ENCODE peak calls at places on chromosomes 2 and 18, in four cellular contexts. One of them, this sample, is unnamed.

GRCh38 chr18:750456-750855 is 38.0 kb upstream of the ENOSF1 start:
- DNase-seq in lower lobe of right lung: no peak
- DNase-seq in Peyer's patch: no peak
- DNase-seq in heart right ventricle: no peak
- DNase-seq in this sample: no peak

GRCh38 chr2:241597561-241597960 is 39.0 kb downstream of the BOK start:
- DNase-seq in Peyer's patch: no peak
- DNase-seq in lower lobe of right lung: no peak
- DNase-seq in heart right ventricle: no peak
- DNase-seq in this sample: no peak

GRCh38 chr2:205681836-205682238 is 464 bp upstream of the NRP2 start:
- DNase-seq in lower lobe of right lung: no peak
- DNase-seq in Peyer's patch: peak
- DNase-seq in heart right ventricle: no peak
- DNase-seq in this sample: peak

GRCh38 chr2:113848758-113849460 is 41.0 kb upstream of the ACTR3 start:
- DNase-seq in heart right ventricle: no peak
- DNase-seq in lower lobe of right lung: no peak
- DNase-seq in Peyer's patch: no peak
- DNase-seq in this sample: no peak

GRCh38 chr18:22180722-22181121 is 11.3 kb downstream of the GATA6 start:
- DNase-seq in Peyer's patch: no peak
- DNase-seq in heart right ventricle: no peak
- DNase-seq in lower lobe of right lung: no peak
- DNase-seq in this sample: no peak

GRCh38 chr2:200509227-200509607 is 651 bp downstream of the KCTD18 start:
- DNase-seq in lower lobe of right lung: no peak
- DNase-seq in Peyer's patch: no peak
- DNase-seq in heart right ventricle: peak
- DNase-seq in this sample: peak

GRCh38 chr2:14543284-14543683 is 89.2 kb upstream of the LRATD1 start:
- DNase-seq in Peyer's patch: no peak
- DNase-seq in lower lobe of right lung: no peak
- DNase-seq in heart right ventricle: no peak
- DNase-seq in this sample: no peak

GRCh38 chr18:49161627-49162026 is 210.9 kb upstream of the SMAD7 start:
- DNase-seq in lower lobe of right lung: no peak
- DNase-seq in heart right ventricle: no peak
- DNase-seq in Peyer's patch: no peak
- DNase-seq in this sample: peak

GRCh38 chr2:10043906-10044601 is 704 bp downstream of the KLF11 start:
- DNase-seq in Peyer's patch: peak
- DNase-seq in lower lobe of right lung: peak
- DNase-seq in heart right ventricle: peak
- DNase-seq in this sample: peak

GRCh38 chr18:76558881-76559667 is 64.0 kb upstream of the ZNF516 start:
- DNase-seq in heart right ventricle: no peak
- DNase-seq in lower lobe of right lung: no peak
- DNase-seq in Peyer's patch: no peak
- DNase-seq in this sample: no peak

GRCh38 chr2:27752551-27753237 is 18.8 kb upstream of the MRPL33 start:
- DNase-seq in heart right ventricle: no peak
- DNase-seq in Peyer's patch: peak
- DNase-seq in lower lobe of right lung: no peak
- DNase-seq in this sample: no peak

GRCh38 chr2:27890146-27891062 is at the start of the genes BABAM2 and RBKS:
- DNase-seq in Peyer's patch: peak
- DNase-seq in heart right ventricle: peak
- DNase-seq in lower lobe of right lung: peak
- DNase-seq in this sample: peak

GRCh38 chr18:12656671-12657047 is 1.2 kb downstream of the SPIRE1 start:
- DNase-seq in heart right ventricle: no peak
- DNase-seq in lower lobe of right lung: no peak
- DNase-seq in Peyer's patch: no peak
- DNase-seq in this sample: no peak

GRCh38 chr2:23916727-23917458 is 10.0 kb downstream of the ATAD2B start:
- DNase-seq in Peyer's patch: no peak
- DNase-seq in heart right ventricle: no peak
- DNase-seq in lower lobe of right lung: no peak
- DNase-seq in this sample: no peak

GRCh38 chr2:217095511-217096205 is 235.8 kb upstream of the TNP1 start:
- DNase-seq in Peyer's patch: no peak
- DNase-seq in lower lobe of right lung: no peak
- DNase-seq in heart right ventricle: no peak
- DNase-seq in this sample: no peak

GRCh38 chr2:181300600-181301291 is 156.4 kb upstream of the ITGA4 start:
- DNase-seq in Peyer's patch: peak
- DNase-seq in lower lobe of right lung: no peak
- DNase-seq in heart right ventricle: no peak
- DNase-seq in this sample: no peak

GRCh38 chr2:147679664-147680502 is 164.9 kb upstream of the ACVR2A start:
- DNase-seq in heart right ventricle: no peak
- DNase-seq in lower lobe of right lung: no peak
- DNase-seq in Peyer's patch: no peak
- DNase-seq in this sample: no peak

GRCh38 chr2:16386431-16386830 is 279.2 kb downstream of the CYRIA start:
- DNase-seq in heart right ventricle: no peak
- DNase-seq in lower lobe of right lung: no peak
- DNase-seq in Peyer's patch: no peak
- DNase-seq in this sample: no peak

GRCh38 chr2:48844418-48845155 is 89.1 kb upstream of the LHCGR start:
- DNase-seq in heart right ventricle: no peak
- DNase-seq in lower lobe of right lung: no peak
- DNase-seq in Peyer's patch: no peak
- DNase-seq in this sample: no peak

DNA sequence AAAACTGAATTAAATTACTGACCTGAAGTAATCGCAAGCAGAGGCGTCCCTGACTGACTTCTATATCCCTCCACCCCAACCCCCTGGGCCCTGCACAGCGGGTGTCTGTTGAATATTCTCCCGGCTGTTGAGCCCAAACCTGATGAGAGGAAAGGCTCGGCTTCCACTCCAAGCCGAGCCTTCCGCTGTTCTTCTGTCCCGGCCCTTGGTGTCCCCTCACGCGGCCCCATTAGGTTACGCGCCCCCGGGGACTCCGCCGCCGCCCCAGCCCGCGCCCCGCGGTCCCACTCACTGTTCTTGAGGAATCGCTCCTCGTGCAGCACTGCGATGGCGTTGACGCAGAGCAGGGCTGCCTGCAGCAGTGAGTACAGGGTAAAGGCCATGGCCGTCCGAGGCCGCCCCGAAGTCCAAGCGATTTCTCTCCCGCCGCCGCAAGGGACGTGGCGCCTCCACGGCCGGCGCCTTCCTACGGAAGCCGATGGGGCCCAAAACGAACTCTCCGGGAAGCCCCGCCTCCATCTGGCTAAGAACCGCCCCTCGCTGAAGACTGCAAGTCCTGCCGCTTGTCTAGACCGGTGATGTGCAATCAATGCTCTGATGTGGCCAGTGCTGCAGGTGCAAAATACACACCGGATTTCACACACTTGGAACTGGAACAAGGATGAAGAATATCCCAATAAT is at the start of gene IER3IP1:
- DNase-seq in heart right ventricle: peak
- DNase-seq in Peyer's patch: peak
- DNase-seq in lower lobe of right lung: peak
- DNase-seq in this sample: peak
- TF ChIP-seq CTCF in heart right ventricle: peak
- TF ChIP-seq CTCF in Peyer's patch: no peak
- TF ChIP-seq CTCF in lower lobe of right lung: peak
- TF ChIP-seq CTCF in this sample: peak

GRCh38 chr2:132669854-132670103 is 226 bp downstream of the LYPD1 start:
- DNase-seq in lower lobe of right lung: no peak
- DNase-seq in heart right ventricle: no peak
- DNase-seq in Peyer's patch: no peak
- DNase-seq in this sample: peak
- H3K4me3 ChIP-seq in lower lobe of right lung: peak
- H3K4me3 ChIP-seq in heart right ventricle: peak
- H3K4me3 ChIP-seq in Peyer's patch: peak
- H3K4me3 ChIP-seq in this sample: no peak

GRCh38 chr2:46490521-46491141 is 11.3 kb downstream of the TMEM247 start:
- DNase-seq in heart right ventricle: peak
- DNase-seq in lower lobe of right lung: no peak
- DNase-seq in Peyer's patch: peak
- DNase-seq in this sample: peak
- TF ChIP-seq CTCF in heart right ventricle: peak
- TF ChIP-seq CTCF in lower lobe of right lung: no peak
- TF ChIP-seq CTCF in Peyer's patch: no peak
- TF ChIP-seq CTCF in this sample: peak

GRCh38 chr18:35049111-35050003 is 8.1 kb downstream of the MAPRE2 start:
- DNase-seq in lower lobe of right lung: no peak
- DNase-seq in heart right ventricle: no peak
- DNase-seq in Peyer's patch: no peak
- DNase-seq in this sample: no peak

GRCh38 chr18:35051978-35052377 is 10.8 kb downstream of the MAPRE2 start:
- DNase-seq in Peyer's patch: no peak
- DNase-seq in heart right ventricle: no peak
- DNase-seq in lower lobe of right lung: no peak
- DNase-seq in this sample: no peak

GRCh38 chr18:35047697-35048292 is 6.6 kb downstream of the MAPRE2 start:
- DNase-seq in lower lobe of right lung: no peak
- DNase-seq in heart right ventricle: no peak
- DNase-seq in Peyer's patch: no peak
- DNase-seq in this sample: no peak

GRCh38 chr18:35050004-35050623 is 8.9 kb downstream of the MAPRE2 start:
- DNase-seq in lower lobe of right lung: no peak
- DNase-seq in heart right ventricle: no peak
- DNase-seq in Peyer's patch: no peak
- DNase-seq in this sample: peak

DNA sequence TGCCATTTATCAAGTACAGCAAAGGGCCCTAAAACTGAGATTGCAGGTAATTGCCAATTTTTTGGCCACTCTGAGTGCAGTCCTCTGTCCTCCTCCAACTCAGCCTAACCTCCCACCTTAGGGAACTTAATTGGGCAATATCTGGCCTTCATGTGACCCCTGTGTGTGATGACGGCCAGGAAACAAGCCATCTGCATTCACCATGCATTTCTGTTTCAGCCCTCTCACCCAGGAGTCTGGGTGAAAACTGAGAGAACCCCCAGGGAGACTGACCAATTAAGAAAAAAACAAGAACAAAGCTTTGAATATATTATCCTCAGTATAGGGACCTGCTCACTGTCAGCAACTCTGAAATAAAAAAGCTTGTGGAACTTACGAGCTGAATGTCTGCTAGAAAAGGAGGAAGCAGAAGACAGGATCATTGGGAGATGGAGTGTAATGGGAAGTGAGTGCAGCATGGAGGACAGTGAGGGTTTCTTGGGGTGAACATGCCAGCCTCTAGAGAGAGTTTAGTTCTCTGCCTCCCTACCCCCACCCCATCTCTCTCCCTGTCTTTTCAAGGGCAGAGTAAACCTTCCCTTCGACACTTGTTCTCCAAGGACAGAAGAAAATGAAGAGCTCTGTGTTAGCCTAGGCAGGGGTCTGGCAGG is 9.6 kb downstream of the MAPRE2 start:
- DNase-seq in heart right ventricle: no peak
- DNase-seq in Peyer's patch: no peak
- DNase-seq in lower lobe of right lung: no peak
- DNase-seq in this sample: no peak
- H3K4me3 ChIP-seq in heart right ventricle: no peak
- H3K4me3 ChIP-seq in Peyer's patch: no peak
- H3K4me3 ChIP-seq in lower lobe of right lung: peak
- H3K4me3 ChIP-seq in this sample: no peak

DNA sequence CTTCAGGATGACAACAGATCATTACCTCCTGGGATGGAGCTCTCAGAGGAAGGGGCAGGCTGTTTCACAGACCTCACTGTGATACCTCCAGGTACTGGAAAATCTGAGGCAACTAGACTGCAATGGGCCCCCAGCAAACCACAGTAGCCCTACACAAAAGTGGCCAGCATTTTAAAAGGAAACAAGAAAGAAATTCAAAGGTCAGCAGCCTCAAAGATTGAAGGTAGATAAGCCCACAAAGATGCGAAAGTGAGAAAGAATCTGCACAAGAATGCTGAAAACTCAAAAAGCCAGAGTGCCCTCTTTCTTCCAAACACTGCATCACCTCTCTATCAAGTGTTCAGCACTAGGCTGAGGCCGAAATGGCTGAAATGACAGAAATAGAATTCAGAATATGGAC is 499.5 kb upstream of the CHAC2 start:
- DNase-seq in heart right ventricle: no peak
- DNase-seq in lower lobe of right lung: no peak
- DNase-seq in Peyer's patch: no peak
- DNase-seq in this sample: no peak
- TF ChIP-seq CTCF in heart right ventricle: no peak
- TF ChIP-seq CTCF in lower lobe of right lung: no peak
- TF ChIP-seq CTCF in Peyer's patch: no peak
- TF ChIP-seq CTCF in this sample: no peak

This sample was measured in GM06990.